ENCODE peak calls at places on chromosomes 2 and 18, in six cellular contexts. P is Peyer's patch; U is effector memory CD4-positive, alpha-beta T cell; I is PC-3; B is thoracic aorta; Z is GM12864. R is an unnamed sample.

GRCh38 chr18:9943311-9943710 is 29.5 kb downstream of the VAPA start:
- DNase-seq in P (no peak), U (no peak), I (no peak), B (no peak), Z (no peak), R (no peak)

GRCh38 chr2:22329097-22329716 is 1055.8 kb upstream of the KLHL29 start:
- DNase-seq in P (no peak), U (no peak), I (no peak), B (no peak), Z (no peak), R (no peak)

GRCh38 chr2:39514825-39515224 is 77.7 kb upstream of the MAP4K3 start:
- DNase-seq in P (no peak), U (no peak), I (no peak), B (no peak), Z (no peak), R (no peak)

GRCh38 chr18:11494093-11494492 is 115.3 kb upstream of the SLC35G4 start:
- DNase-seq in P (no peak), U (no peak), I (no peak), B (no peak), Z (no peak), R (peak)

GRCh38 chr2:141055526-141055925 is 1075.3 kb downstream of the LRP1B start:
- DNase-seq in P (no peak), U (no peak), I (peak), B (no peak), Z (no peak), R (peak)

GRCh38 chr2:241902357-241902991 is 32.9 kb downstream of the RTP5 start:
- DNase-seq in P (peak), U (no peak), I (no peak), B (no peak), Z (no peak), R (no peak)

GRCh38 chr2:157837851-157838441 is 38.2 kb downstream of the ACVR1 start:
- DNase-seq in P (peak), U (no peak), I (no peak), B (no peak), Z (no peak), R (peak)

GRCh38 chr2:200171761-200172482 is 134.6 kb upstream of the SPATS2L start:
- DNase-seq in P (no peak), U (no peak), I (peak), B (no peak), Z (no peak), R (peak)

GRCh38 chr18:22946841-22947240 is 13.7 kb downstream of the RBBP8 start:
- DNase-seq in P (no peak), U (no peak), I (no peak), B (no peak), Z (no peak), R (peak)

GRCh38 chr2:160324161-160324768 is 124.2 kb upstream of the ITGB6 start:
- DNase-seq in P (peak), U (peak), I (peak), B (no peak), Z (no peak), R (peak)

GRCh38 chr2:85893428-85894258 is 4.9 kb upstream of the ST3GAL5 start:
- DNase-seq in P (no peak), U (no peak), I (peak), B (no peak), Z (no peak), R (peak)

GRCh38 chr2:112148477-112148876 is 10.3 kb downstream of the FBLN7 start:
- DNase-seq in P (no peak), U (no peak), I (no peak), B (no peak), Z (no peak), R (no peak)

GRCh38 chr2:220553150-220553549 is 925.7 kb downstream of the SLC4A3 start:
- DNase-seq in P (no peak), U (no peak), I (no peak), B (no peak), Z (no peak), R (no peak)

GRCh38 chr18:34631071-34631470 is 79.0 kb upstream of the DTNA start:
- DNase-seq in P (no peak), U (no peak), I (no peak), B (no peak), Z (no peak), R (no peak)

GRCh38 chr2:2291500-2292260 is 39.4 kb downstream of the MYT1L start:
- DNase-seq in P (no peak), U (no peak), I (peak), B (no peak), Z (no peak), R (no peak)

GRCh38 chr2:101795033-101795432 is 97.5 kb downstream of the MAP4K4 start:
- DNase-seq in P (no peak), U (no peak), I (no peak), B (no peak), Z (no peak), R (peak)

GRCh38 chr2:190533968-190534309 is 583 bp downstream of the NEMP2 start:
- DNase-seq in P (peak), U (peak), I (no peak), B (no peak), Z (peak), R (no peak)

GRCh38 chr2:166365803-166366420 is 9.8 kb downstream of the SCN9A start:
- DNase-seq in P (no peak), U (no peak), I (peak), B (no peak), Z (no peak), R (peak)

GRCh38 chr2:82084679-82085392 is 1780.3 kb upstream of the LRRTM1 start:
- DNase-seq in P (no peak), U (no peak), I (peak), B (no peak), Z (no peak), R (no peak)

GRCh38 chr2:160288324-160288723 is 88.3 kb upstream of the ITGB6 start:
- DNase-seq in P (no peak), U (no peak), I (no peak), B (no peak), Z (no peak), R (no peak)

GRCh38 chr2:172438741-172439508 is 11.5 kb downstream of the ITGA6 start:
- DNase-seq in P (peak), U (no peak), I (peak), B (no peak), Z (no peak), R (peak)

GRCh38 chr2:223901854-223902253 is 43.3 kb downstream of the WDFY1 start:
- DNase-seq in P (no peak), U (no peak), I (peak), B (no peak), Z (no peak), R (no peak)

GRCh38 chr18:62556397-62556796 is 33.6 kb downstream of the ZCCHC2 start:
- DNase-seq in P (no peak), U (no peak), I (no peak), B (no peak), Z (no peak), R (no peak)

GRCh38 chr2:218960196-218961165 is 1.0 kb downstream of the CDK5R2 start:
- DNase-seq in P (no peak), U (no peak), I (no peak), B (no peak), Z (no peak), R (no peak)
- H3K4me3 ChIP-seq in P (peak), U (no peak), I (peak), B (peak), Z (no peak), R (no peak)

GRCh38 chr2:155145758-155146229 is 447.3 kb downstream of the KCNJ3 start:
- DNase-seq in P (no peak), U (no peak), I (no peak), B (no peak), Z (peak), R (no peak)
- H3K4me3 ChIP-seq in P (no peak), U (no peak), I (no peak), B (no peak), Z (peak), R (no peak)

DNA sequence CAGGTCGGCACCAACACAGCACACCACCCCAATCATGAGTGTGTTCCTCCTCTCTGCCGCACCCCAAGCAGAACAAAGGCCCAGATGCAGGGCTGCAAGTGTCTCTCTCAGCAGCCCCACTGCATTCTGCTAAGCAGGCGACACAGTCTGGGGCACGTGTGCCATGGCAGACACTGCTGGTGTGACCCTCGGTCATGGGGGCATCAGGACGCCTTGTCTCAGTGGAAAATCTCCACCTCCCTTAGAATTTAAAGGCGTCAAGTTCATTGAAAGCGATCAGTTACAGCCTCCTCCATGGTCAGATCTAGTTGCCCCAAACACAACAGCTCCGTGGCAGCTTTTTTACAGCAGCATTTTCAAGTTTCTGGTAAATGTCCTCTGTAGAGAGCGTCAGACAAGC is 57.2 kb downstream of the ADNP2 start:
- DNase-seq in P (peak), U (no peak), I (no peak), B (no peak), Z (no peak), R (no peak)
- H3K4me3 ChIP-seq in P (no peak), U (no peak), I (no peak), B (no peak), Z (no peak), R (no peak)

DNA sequence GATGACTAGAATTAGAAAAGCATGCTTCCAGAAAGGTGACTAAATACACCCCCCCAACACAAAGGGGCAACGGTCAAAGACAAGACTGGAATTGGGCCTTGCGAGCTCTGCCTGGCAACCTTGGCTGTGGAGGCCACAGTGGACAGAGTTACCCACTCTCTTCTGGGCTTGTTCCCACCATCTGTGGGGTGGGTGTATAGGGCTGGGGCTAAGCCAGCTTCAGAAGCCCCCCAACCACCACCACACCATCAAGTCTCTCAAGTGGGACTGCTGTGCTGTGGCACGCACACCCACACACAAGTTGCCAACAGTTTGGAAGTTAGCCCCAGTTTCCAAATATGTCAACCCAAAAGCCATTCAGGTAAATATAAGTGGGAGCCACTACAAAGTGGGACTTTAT is 7.8 kb downstream of the NFE2L2 start:
- DNase-seq in P (no peak), U (no peak), I (no peak), B (no peak), Z (no peak), R (no peak)
- H3K4me3 ChIP-seq in P (no peak), U (no peak), I (no peak), B (peak), Z (no peak), R (no peak)

GRCh38 chr2:3703741-3704355 is 473 bp downstream of the DCDC2C start:
- DNase-seq in P (no peak), U (no peak), I (no peak), B (no peak), Z (no peak), R (no peak)
- H3K4me3 ChIP-seq in P (no peak), U (no peak), I (no peak), B (peak), Z (no peak), R (no peak)

DNA sequence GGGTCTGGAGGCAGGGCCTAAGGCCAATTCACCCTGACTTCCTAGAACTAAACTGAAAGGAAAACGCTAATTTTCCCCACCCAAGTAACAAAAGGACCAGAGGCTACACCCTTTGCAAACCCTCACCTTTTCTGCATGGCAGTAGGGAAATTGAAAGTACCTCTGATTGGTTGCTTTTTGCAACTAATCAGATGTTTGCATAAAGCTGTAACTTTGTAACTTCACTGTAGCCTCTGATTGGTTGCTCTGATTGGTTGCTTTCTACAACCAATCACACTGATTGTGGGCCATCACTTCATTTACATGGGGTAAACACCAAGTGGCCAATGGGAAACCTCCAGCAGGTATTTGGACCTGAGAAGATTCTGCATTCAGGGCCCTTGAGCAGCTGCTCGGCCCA is 20.8 kb downstream of the EIPR1 start:
- DNase-seq in P (no peak), U (no peak), I (no peak), B (no peak), Z (no peak), R (no peak)
- H3K4me3 ChIP-seq in P (no peak), U (no peak), I (no peak), B (no peak), Z (no peak), R (no peak)